ENCODE peak calls at places on chromosomes 12 and 14, in seven cellular contexts. Y is K562, A is GM23248, D is astrocyte, C is HCT116, X is GM23338, M is HepG2. Z is an unnamed sample.

GRCh38 chr12:130873825-130874224 is 2.0 kb downstream of the RAN start:
- DNase-seq in Y (no peak), A (no peak), D (no peak), C (no peak), X (no peak), M (no peak), Z (no peak)

GRCh38 chr14:104680056-104680805 is 9.2 kb upstream of the INF2 start:
- DNase-seq in Y (no peak), A (peak; percentile 95), D (peak; percentile 77), C (no peak), X (no peak), M (no peak), Z (peak; percentile 75)

GRCh38 chr12:39064712-39065111 is 159.3 kb upstream of the CPNE8 start:
- DNase-seq in Y (no peak), A (no peak), D (no peak), C (no peak), X (no peak), M (no peak), Z (no peak)

GRCh38 chr12:90090929-90091651 is 382.5 kb upstream of the ATP2B1 start:
- DNase-seq in Y (no peak), A (peak; percentile 97), D (peak; percentile 97), C (peak; percentile 97), X (no peak), M (no peak), Z (peak; percentile 97)

GRCh38 chr12:131863711-131864396 is 30.6 kb upstream of the ULK1 start:
- DNase-seq in Y (no peak), A (no peak), D (no peak), C (no peak), X (no peak), M (no peak), Z (no peak)

GRCh38 chr12:1913377-1914115 is 4.9 kb downstream of the CACNA2D4 start:
- DNase-seq in Y (no peak), A (no peak), D (no peak), C (no peak), X (no peak), M (no peak), Z (no peak)

GRCh38 chr14:55893695-55894094 is 224.5 kb upstream of the PELI2 start:
- DNase-seq in Y (no peak), A (peak; percentile 23), D (no peak), C (no peak), X (no peak), M (no peak), Z (peak; percentile 17)

GRCh38 chr14:21084988-21085853 is 13.2 kb downstream of the ZNF219 start:
- DNase-seq in Y (no peak), A (peak; percentile 85), D (peak; percentile 79), C (no peak), X (no peak), M (no peak), Z (peak; percentile 85)

GRCh38 chr12:97835541-97835940 is 372.9 kb downstream of the RMST start:
- DNase-seq in Y (no peak), A (no peak), D (no peak), C (no peak), X (no peak), M (no peak), Z (no peak)

GRCh38 chr12:132172619-132173018 is 28.4 kb downstream of the NOC4L start:
- DNase-seq in Y (no peak), A (no peak), D (no peak), C (no peak), X (no peak), M (no peak), Z (no peak)

GRCh38 chr14:73237219-73237785 is at the start of gene PAPLN:
- DNase-seq in Y (peak; percentile 29), A (peak; percentile 43), D (no peak), C (peak; percentile 8), X (peak; percentile 65), M (no peak), Z (peak; percentile 25)

GRCh38 chr12:132021031-132021871 is 71.5 kb downstream of the EP400 start:
- DNase-seq in Y (no peak), A (no peak), D (no peak), C (no peak), X (no peak), M (no peak), Z (no peak)

GRCh38 chr12:132907216-132907615 is 19.8 kb upstream of the CHFR start:
- DNase-seq in Y (no peak), A (peak; percentile 42), D (no peak), C (no peak), X (peak; percentile 46), M (no peak), Z (peak; percentile 6)

GRCh38 chr12:121598672-121599287 is 18.0 kb upstream of the KDM2B start:
- DNase-seq in Y (no peak), A (no peak), D (no peak), C (no peak), X (no peak), M (peak; percentile 71), Z (no peak)

GRCh38 chr14:102659797-102660196 is 67.3 kb downstream of the RCOR1 start:
- DNase-seq in Y (no peak), A (peak; percentile 83), D (peak; percentile 70), C (no peak), X (no peak), M (no peak), Z (peak; percentile 75)

GRCh38 chr14:52370406-52370911 is 56.3 kb downstream of the PTGER2 start:
- DNase-seq in Y (no peak), A (no peak), D (no peak), C (no peak), X (no peak), M (no peak), Z (no peak)

GRCh38 chr12:6769003-6769389 is 2.8 kb downstream of the PTMS start:
- DNase-seq in Y (no peak), A (peak; percentile 36), D (peak; percentile 26), C (no peak), X (peak; percentile 87), M (no peak), Z (peak; percentile 51)

GRCh38 chr12:54701940-54702592 is 53.9 kb upstream of the DCD start:
- DNase-seq in Y (peak; percentile 26), A (peak; percentile 60), D (peak; percentile 13), C (peak; percentile 37), X (peak; percentile 75), M (peak; percentile 36), Z (peak; percentile 58)

GRCh38 chr14:24851837-24852236 is 198.1 kb downstream of the STXBP6 start:
- DNase-seq in Y (no peak), A (peak; percentile 60), D (no peak), C (no peak), X (no peak), M (no peak), Z (peak; percentile 37)

GRCh38 chr12:3170423-3171194 is 93.4 kb downstream of the TSPAN9 start:
- DNase-seq in Y (no peak), A (peak; percentile 95), D (peak; percentile 95), C (peak; percentile 67), X (no peak), M (no peak), Z (peak; percentile 88)

GRCh38 chr14:102799684-102800562 is 22.7 kb downstream of the TRAF3 start:
- DNase-seq in Y (no peak), A (peak; percentile 82), D (peak; percentile 95), C (no peak), X (no peak), M (no peak), Z (peak; percentile 43)

GRCh38 chr12:103441437-103442186 is 54.2 kb downstream of the C12orf42 start:
- DNase-seq in Y (no peak), A (no peak), D (no peak), C (no peak), X (no peak), M (no peak), Z (no peak)

GRCh38 chr12:6635375-6635855 is 344 bp downstream of the LPAR5 start:
- DNase-seq in Y (peak; percentile 34), A (peak; percentile 22), D (no peak), C (no peak), X (no peak), M (no peak), Z (no peak)

GRCh38 chr12:99598785-99599184 is 48.8 kb upstream of the GARIN6 start:
- DNase-seq in Y (no peak), A (no peak), D (no peak), C (no peak), X (no peak), M (no peak), Z (no peak)
- H2AFZ ChIP-seq in Y (no peak overlapping the region), A (no peak overlapping the region), D (no peak overlapping the region), C (no peak overlapping the region), X (no peak overlapping the region), M (no peak overlapping the region), Z (no peak overlapping the region)

DNA sequence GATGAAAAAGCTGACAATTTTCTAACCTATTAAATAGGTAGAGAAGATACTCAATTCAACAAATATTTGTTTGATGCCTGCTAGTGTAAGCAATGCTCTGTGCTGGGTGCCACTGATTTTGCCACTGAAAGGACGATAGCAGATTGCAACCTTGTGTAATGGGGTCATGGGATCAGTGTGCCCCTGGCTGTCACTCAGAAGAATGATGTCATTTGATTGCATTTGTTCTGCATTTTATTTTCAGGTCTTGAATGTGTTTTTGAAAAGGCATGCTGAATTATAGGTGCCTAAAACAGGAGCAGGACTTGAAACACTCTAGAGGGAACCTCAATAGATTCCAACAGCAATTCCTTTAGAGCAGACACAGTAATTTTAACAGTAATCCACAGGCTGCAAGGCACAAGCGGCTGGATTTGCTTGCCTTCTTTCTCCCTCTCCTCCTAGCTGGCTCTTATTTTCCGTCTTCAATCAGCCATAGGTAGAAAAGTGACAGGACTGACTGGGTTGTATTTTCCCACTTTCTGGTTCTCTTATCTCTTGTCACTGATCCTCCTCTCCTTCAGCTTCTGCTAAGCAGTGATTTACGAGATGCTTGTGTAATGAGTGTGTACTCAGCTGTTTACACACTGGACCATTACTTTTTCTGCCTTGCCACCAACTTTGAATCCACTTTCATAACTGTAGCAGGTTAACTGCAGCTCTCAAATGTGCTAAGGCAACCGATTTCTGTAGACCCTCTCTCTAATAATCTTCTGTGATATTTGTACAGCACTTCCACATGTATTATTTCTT is 4.1 kb downstream of the PLXNC1 start:
- DNase-seq in Y (no peak), A (no peak), D (no peak), C (no peak), X (no peak), M (peak; percentile 61), Z (no peak)
- TF ChIP-seq EZH2 in Y (no peak), A (no peak), D (no peak), C (no peak), X (peak; percentile 16), M (no peak), Z (no peak)

DNA sequence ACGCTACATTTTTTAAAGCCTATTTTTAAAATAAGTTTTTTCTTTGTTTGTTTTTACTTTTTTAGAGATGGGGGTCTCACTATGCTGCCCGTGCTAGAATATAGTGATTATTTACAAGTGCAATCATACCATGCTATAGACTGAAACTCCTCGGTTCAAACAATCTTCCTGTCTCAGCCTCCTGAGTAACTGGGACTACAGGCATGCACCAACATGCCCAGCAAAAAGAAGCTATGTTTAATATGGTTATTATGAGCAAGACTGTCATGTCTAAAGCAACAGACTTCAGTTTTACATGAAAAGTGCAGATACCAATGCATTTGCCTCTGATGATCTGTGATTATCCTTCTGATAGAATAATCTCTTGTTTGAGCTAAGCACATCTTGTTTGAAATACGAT is 45.6 kb upstream of the SGPP1 start:
- DNase-seq in Y (no peak), A (no peak), D (no peak), C (no peak), X (no peak), M (no peak), Z (no peak)
- H2AFZ ChIP-seq in Y (no peak overlapping the region), A (peak overlapping the region; percentile 25), D (no peak overlapping the region), C (peak overlapping the region; percentile 45), X (peak overlapping the region; percentile 57), M (peak overlapping the region; percentile 23), Z (peak overlapping the region; percentile 43)

DNA sequence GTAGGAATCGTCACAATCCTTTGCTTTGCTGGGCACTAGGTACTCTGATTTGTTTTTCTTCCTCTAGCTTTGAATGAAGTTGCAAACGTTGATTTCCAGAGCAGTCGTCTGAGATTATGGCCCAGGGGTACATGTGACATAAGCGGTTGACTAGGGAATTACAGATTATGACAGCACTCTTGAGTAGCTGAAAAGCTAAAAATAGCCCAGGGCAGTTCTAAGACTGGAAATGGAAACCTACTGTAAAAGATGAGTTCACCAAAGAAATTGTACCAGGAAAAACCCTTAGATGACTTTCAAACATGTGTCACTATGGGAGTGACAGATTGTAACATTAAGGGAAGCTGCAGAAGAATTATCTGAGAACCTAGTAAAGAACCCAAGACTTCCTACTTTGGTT is 108.5 kb downstream of the ANO6 start:
- DNase-seq in Y (no peak), A (peak; percentile 67), D (no peak), C (no peak), X (no peak), M (no peak), Z (no peak)
- TF ChIP-seq EZH2 in Y (no peak), A (no peak), D (no peak), C (no peak), X (no peak), M (no peak), Z (no peak)